ENCODE peak calls at places on chromosomes 12 and 14, in nine cellular contexts. R is activated gamma-delta T cell treated with anti-CD3 and anti-CD28 coated beads, Interleukin-2, amount 50 U/mL, for 16 hours; B is type B pancreatic cell; A is NAMALWA; M is AG20443; T is ELR; Z is mucosa of gallbladder; N is body of pancreas; V is vagina. O is an unnamed sample.

GRCh38 chr12:132502149-132502881 is 12.4 kb downstream of the FBRSL1 start:
- DNase-seq in R (no peak), B (no peak), A (no peak), M (no peak), T (no peak), Z (no peak), N (peak), V (no peak), O (no peak)

GRCh38 chr12:110917961-110918360 is 2.4 kb downstream of the MYL2 start:
- DNase-seq in R (no peak), B (no peak), A (no peak), M (no peak), T (peak), Z (no peak), N (no peak), V (no peak), O (no peak)

GRCh38 chr14:95620659-95621059 is 65.6 kb upstream of the TCL1B start:
- DNase-seq in R (peak), B (no peak), A (no peak), M (no peak), T (no peak), Z (no peak), N (no peak), V (no peak), O (no peak)

GRCh38 chr12:28137414-28137813 is 52.8 kb upstream of the CCDC91 start:
- DNase-seq in R (no peak), B (no peak), A (no peak), M (no peak), T (no peak), Z (no peak), N (no peak), V (no peak), O (no peak)

GRCh38 chr14:50871223-50871622 is 630 bp upstream of the ABHD12B start:
- DNase-seq in R (no peak), B (no peak), A (no peak), M (no peak), T (no peak), Z (no peak), N (no peak), V (no peak), O (no peak)

GRCh38 chr12:121579190-121579791 is 1.5 kb downstream of the KDM2B start:
- DNase-seq in R (peak), B (no peak), A (peak), M (peak), T (peak), Z (no peak), N (peak), V (no peak), O (peak)

GRCh38 chr12:113971392-113971791 is 5.3 kb upstream of the RBM19 start:
- DNase-seq in R (no peak), B (no peak), A (no peak), M (no peak), T (no peak), Z (no peak), N (no peak), V (no peak), O (no peak)

GRCh38 chr14:92846162-92846897 is 52.2 kb downstream of the GOLGA5 start:
- DNase-seq in R (no peak), B (no peak), A (no peak), M (peak), T (peak), Z (peak), N (peak), V (no peak), O (no peak)

GRCh38 chr14:95156765-95157194 is 549 bp downstream of the DICER1 start:
- DNase-seq in R (peak), B (peak), A (no peak), M (peak), T (peak), Z (peak), N (peak), V (no peak), O (peak)

GRCh38 chr14:105878554-105878953 is 352.2 kb downstream of the TMEM121 start:
- DNase-seq in R (no peak), B (peak), A (no peak), M (no peak), T (no peak), Z (no peak), N (no peak), V (no peak), O (no peak)

GRCh38 chr14:67539116-67539515 is 6.0 kb downstream of the PLEKHH1 start:
- DNase-seq in R (no peak), B (no peak), A (no peak), M (no peak), T (no peak), Z (no peak), N (no peak), V (no peak), O (no peak)

GRCh38 chr12:67889935-67890334 is 99.3 kb upstream of the IFNG-AS1 start:
- DNase-seq in R (no peak), B (no peak), A (no peak), M (no peak), T (no peak), Z (peak), N (no peak), V (no peak), O (no peak)

GRCh38 chr12:69240625-69240984 is 1.2 kb downstream of the CPSF6 start:
- DNase-seq in R (no peak), B (no peak), A (peak), M (peak), T (peak), Z (no peak), N (no peak), V (no peak), O (peak)

GRCh38 chr12:6688543-6688999 is 604 bp downstream of the ZNF384 start:
- DNase-seq in R (peak), B (no peak), A (peak), M (no peak), T (peak), Z (peak), N (peak), V (no peak), O (no peak)